ENCODE peak calls at places on chromosomes 1 and 21, in six cellular contexts. One of them, this sample, is unnamed.

GRCh38 chr1:206912445-206913095 is 9.2 kb downstream of the FCMR start:
- DNase-seq in mesenchymal stem cell: peak
- DNase-seq in IMR-90: peak
- DNase-seq in H9: peak
- DNase-seq in neuronal stem cell: peak
- DNase-seq in H1: no peak
- DNase-seq in this sample: peak

GRCh38 chr1:200306954-200307754 is 102.7 kb downstream of the ZNF281 start:
- DNase-seq in neuronal stem cell: no peak
- DNase-seq in H9: no peak
- DNase-seq in IMR-90: peak
- DNase-seq in mesenchymal stem cell: peak
- DNase-seq in H1: no peak
- DNase-seq in this sample: peak

GRCh38 chr1:110047463-110047862 is 13.0 kb downstream of the STRIP1 start:
- DNase-seq in H1: no peak
- DNase-seq in mesenchymal stem cell: no peak
- DNase-seq in neuronal stem cell: no peak
- DNase-seq in H9: no peak
- DNase-seq in IMR-90: no peak
- DNase-seq in this sample: peak

GRCh38 chr1:10793129-10793651 is 3.3 kb downstream of the CASZ1 start:
- DNase-seq in IMR-90: no peak
- DNase-seq in H9: no peak
- DNase-seq in neuronal stem cell: no peak
- DNase-seq in H1: no peak
- DNase-seq in mesenchymal stem cell: peak
- DNase-seq in this sample: peak

GRCh38 chr1:145992502-145992936 is 3.9 kb downstream of the TXNIP start:
- DNase-seq in mesenchymal stem cell: no peak
- DNase-seq in H9: no peak
- DNase-seq in H1: no peak
- DNase-seq in neuronal stem cell: no peak
- DNase-seq in IMR-90: no peak
- DNase-seq in this sample: no peak

GRCh38 chr1:36365310-36365895 is 20.3 kb downstream of the STK40 start:
- DNase-seq in mesenchymal stem cell: peak
- DNase-seq in H1: no peak
- DNase-seq in neuronal stem cell: no peak
- DNase-seq in IMR-90: peak
- DNase-seq in H9: no peak
- DNase-seq in this sample: no peak

GRCh38 chr21:43347461-43347860 is 79.5 kb downstream of the SIK1 start:
- DNase-seq in IMR-90: no peak
- DNase-seq in H9: no peak
- DNase-seq in mesenchymal stem cell: no peak
- DNase-seq in H1: no peak
- DNase-seq in neuronal stem cell: no peak
- DNase-seq in this sample: no peak

GRCh38 chr1:212149566-212149965 is 114.0 kb downstream of the DTL start:
- DNase-seq in H9: no peak
- DNase-seq in neuronal stem cell: no peak
- DNase-seq in H1: no peak
- DNase-seq in IMR-90: no peak
- DNase-seq in mesenchymal stem cell: no peak
- DNase-seq in this sample: no peak

GRCh38 chr1:37999434-38000232 is 5.7 kb downstream of the FHL3 start:
- DNase-seq in neuronal stem cell: no peak
- DNase-seq in H9: peak
- DNase-seq in IMR-90: peak
- DNase-seq in mesenchymal stem cell: peak
- DNase-seq in H1: no peak
- DNase-seq in this sample: peak

GRCh38 chr1:110875216-110875731 is 2.3 kb downstream of the CD53 start:
- DNase-seq in H9: no peak
- DNase-seq in H1: no peak
- DNase-seq in mesenchymal stem cell: no peak
- DNase-seq in neuronal stem cell: no peak
- DNase-seq in IMR-90: no peak
- DNase-seq in this sample: no peak

GRCh38 chr1:5949761-5950100 is 42.5 kb downstream of the NPHP4 start:
- DNase-seq in neuronal stem cell: no peak
- DNase-seq in IMR-90: no peak
- DNase-seq in H1: no peak
- DNase-seq in mesenchymal stem cell: no peak
- DNase-seq in H9: no peak
- DNase-seq in this sample: no peak

GRCh38 chr21:45013271-45013841 is 61.0 kb upstream of the ADARB1 start:
- DNase-seq in mesenchymal stem cell: no peak
- DNase-seq in IMR-90: no peak
- DNase-seq in H9: peak
- DNase-seq in H1: no peak
- DNase-seq in neuronal stem cell: no peak
- DNase-seq in this sample: peak

GRCh38 chr1:225921734-225922709 is 2.0 kb downstream of the PYCR2 start:
- DNase-seq in IMR-90: no peak
- DNase-seq in H9: no peak
- DNase-seq in H1: no peak
- DNase-seq in neuronal stem cell: no peak
- DNase-seq in mesenchymal stem cell: no peak
- DNase-seq in this sample: no peak

GRCh38 chr1:155241851-155242264 is 13.4 kb downstream of the ENTREP3 start:
- DNase-seq in H1: no peak
- DNase-seq in IMR-90: no peak
- DNase-seq in H9: no peak
- DNase-seq in mesenchymal stem cell: no peak
- DNase-seq in neuronal stem cell: no peak
- DNase-seq in this sample: no peak

GRCh38 chr1:155245163-155245524 is 10.1 kb downstream of the ENTREP3 start:
- DNase-seq in neuronal stem cell: no peak
- DNase-seq in H9: no peak
- DNase-seq in H1: no peak
- DNase-seq in IMR-90: no peak
- DNase-seq in mesenchymal stem cell: no peak
- DNase-seq in this sample: no peak

GRCh38 chr1:155247667-155248563 is 7.4 kb downstream of the ENTREP3 start:
- DNase-seq in H9: no peak
- DNase-seq in IMR-90: no peak
- DNase-seq in H1: no peak
- DNase-seq in mesenchymal stem cell: no peak
- DNase-seq in neuronal stem cell: no peak
- DNase-seq in this sample: no peak

GRCh38 chr1:155242805-155243358 is 12.4 kb downstream of the ENTREP3 start:
- DNase-seq in H1: no peak
- DNase-seq in H9: no peak
- DNase-seq in neuronal stem cell: no peak
- DNase-seq in mesenchymal stem cell: no peak
- DNase-seq in IMR-90: no peak
- DNase-seq in this sample: no peak

GRCh38 chr1:155244368-155245162 is 10.7 kb downstream of the ENTREP3 start:
- DNase-seq in mesenchymal stem cell: peak
- DNase-seq in IMR-90: peak
- DNase-seq in H9: peak
- DNase-seq in H1: peak
- DNase-seq in neuronal stem cell: peak
- DNase-seq in this sample: peak
- H4K8ac ChIP-seq in mesenchymal stem cell: peak
- H4K8ac ChIP-seq in IMR-90: peak
- H4K8ac ChIP-seq in H9: no peak
- H4K8ac ChIP-seq in H1: peak
- H4K8ac ChIP-seq in neuronal stem cell: no peak
- H4K8ac ChIP-seq in this sample: no peak

DNA sequence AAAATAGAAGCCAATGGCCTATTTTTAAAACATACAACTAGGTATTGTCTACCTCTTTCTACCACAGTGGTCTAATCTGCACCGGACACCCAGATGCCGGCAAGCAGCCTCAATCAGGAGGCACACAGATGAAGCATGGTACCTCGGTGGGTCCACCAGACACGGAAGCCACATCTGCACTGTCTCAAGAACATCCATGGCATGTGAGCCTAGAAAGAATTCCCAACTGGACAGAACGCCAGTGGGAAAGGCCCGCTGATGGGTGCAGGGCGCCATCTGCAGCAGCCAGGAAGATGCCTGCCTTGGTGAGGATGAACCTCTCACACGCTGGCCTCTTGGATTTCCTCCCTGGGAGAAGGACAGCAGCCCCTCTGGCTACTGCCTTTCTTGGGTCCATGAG is 79.5 kb downstream of the MRPL37 start:
- DNase-seq in neuronal stem cell: no peak
- DNase-seq in H1: no peak
- DNase-seq in H9: no peak
- DNase-seq in IMR-90: no peak
- DNase-seq in mesenchymal stem cell: no peak
- DNase-seq in this sample: no peak
- H3K18ac ChIP-seq in neuronal stem cell: no peak
- H3K18ac ChIP-seq in H1: no peak
- H3K18ac ChIP-seq in H9: no peak
- H3K18ac ChIP-seq in IMR-90: peak
- H3K18ac ChIP-seq in mesenchymal stem cell: no peak
- H3K18ac ChIP-seq in this sample: no peak

GRCh38 chr1:2525524-2525895 is 886 bp downstream of the PANK4 start:
- DNase-seq in mesenchymal stem cell: no peak
- DNase-seq in H1: no peak
- DNase-seq in H9: no peak
- DNase-seq in neuronal stem cell: no peak
- DNase-seq in IMR-90: no peak
- DNase-seq in this sample: peak

GRCh38 chr1:2528016-2528415 is 1.6 kb upstream of the PANK4 start:
- DNase-seq in H1: no peak
- DNase-seq in IMR-90: no peak
- DNase-seq in neuronal stem cell: no peak
- DNase-seq in mesenchymal stem cell: no peak
- DNase-seq in H9: no peak
- DNase-seq in this sample: no peak

GRCh38 chr1:2527553-2527860 is 1.1 kb upstream of the PANK4 start:
- DNase-seq in H9: no peak
- DNase-seq in IMR-90: no peak
- DNase-seq in neuronal stem cell: no peak
- DNase-seq in mesenchymal stem cell: no peak
- DNase-seq in H1: no peak
- DNase-seq in this sample: no peak

GRCh38 chr1:2526824-2527552 is 592 bp upstream of the PANK4 start:
- DNase-seq in mesenchymal stem cell: peak
- DNase-seq in H1: no peak
- DNase-seq in IMR-90: peak
- DNase-seq in H9: no peak
- DNase-seq in neuronal stem cell: peak
- DNase-seq in this sample: peak

GRCh38 chr1:2525896-2526823 is at the start of gene PANK4:
- DNase-seq in H9: peak
- DNase-seq in IMR-90: peak
- DNase-seq in H1: peak
- DNase-seq in mesenchymal stem cell: peak
- DNase-seq in neuronal stem cell: peak
- DNase-seq in this sample: peak
- H4K8ac ChIP-seq in H9: no peak
- H4K8ac ChIP-seq in IMR-90: peak
- H4K8ac ChIP-seq in H1: peak
- H4K8ac ChIP-seq in mesenchymal stem cell: peak
- H4K8ac ChIP-seq in neuronal stem cell: no peak
- H4K8ac ChIP-seq in this sample: no peak

DNA sequence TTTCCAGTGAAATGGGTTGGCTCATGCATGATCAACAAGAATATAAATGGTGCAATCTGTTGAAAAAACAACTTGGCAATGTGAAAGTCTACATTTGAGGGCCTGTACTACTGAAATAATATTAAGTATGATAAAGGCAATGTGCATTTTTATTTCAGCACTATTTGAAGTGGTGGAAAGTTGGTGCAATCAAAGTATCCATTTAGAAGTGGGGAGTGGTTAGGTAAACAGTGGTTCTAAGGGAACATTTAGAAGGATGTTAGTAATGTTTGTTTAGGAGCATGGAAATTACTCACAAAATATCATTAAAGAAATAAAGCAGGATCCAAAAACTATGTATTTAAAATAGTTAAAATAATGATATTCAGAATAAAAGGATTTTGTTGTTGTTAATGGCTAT is 60.2 kb downstream of the CHRM3 start:
- DNase-seq in H1: no peak
- DNase-seq in IMR-90: no peak
- DNase-seq in mesenchymal stem cell: no peak
- DNase-seq in H9: no peak
- DNase-seq in neuronal stem cell: no peak
- DNase-seq in this sample: no peak
- H3K18ac ChIP-seq in H1: no peak
- H3K18ac ChIP-seq in IMR-90: no peak
- H3K18ac ChIP-seq in mesenchymal stem cell: no peak
- H3K18ac ChIP-seq in H9: no peak
- H3K18ac ChIP-seq in neuronal stem cell: no peak
- H3K18ac ChIP-seq in this sample: no peak

DNA sequence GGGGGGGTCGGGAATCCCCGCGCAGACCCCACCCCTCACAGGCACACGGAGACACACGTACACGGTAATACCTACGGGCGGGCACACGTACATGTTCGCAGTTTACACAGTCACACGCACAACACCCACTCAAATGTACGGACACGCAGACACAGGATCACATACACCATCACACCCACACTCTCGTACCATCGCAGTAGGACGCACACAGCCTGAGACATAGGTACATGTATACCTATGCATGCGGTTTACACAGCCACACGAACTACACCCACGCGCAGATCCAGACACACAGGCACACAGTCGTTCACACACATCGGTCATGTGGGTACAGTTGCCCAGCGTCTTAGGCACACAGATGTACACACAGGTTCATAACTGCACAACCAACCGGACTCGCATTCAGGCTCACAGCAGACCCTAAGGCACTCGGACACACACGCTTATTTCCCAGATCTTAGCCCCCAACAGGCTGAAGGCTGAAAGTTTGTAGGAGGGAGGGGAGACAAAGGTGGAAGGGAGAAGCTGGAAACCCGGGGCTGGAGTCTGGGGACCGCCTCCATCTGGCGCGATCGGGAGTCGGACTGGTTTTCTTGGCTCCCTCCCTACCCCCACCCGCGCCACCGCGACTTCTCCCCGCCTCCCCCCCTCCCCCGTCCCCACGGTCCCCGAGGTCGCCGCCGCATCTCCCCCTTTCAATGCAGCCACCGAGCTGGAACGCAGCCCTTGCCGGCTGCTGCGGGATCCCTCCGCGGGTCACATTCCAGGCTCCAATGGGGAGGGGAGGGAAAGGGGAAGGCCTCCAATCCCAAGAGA is 51.9 kb upstream of the SYNC start:
- DNase-seq in H1: no peak
- DNase-seq in mesenchymal stem cell: peak
- DNase-seq in neuronal stem cell: peak
- DNase-seq in IMR-90: peak
- DNase-seq in H9: peak
- DNase-seq in this sample: peak
- H4K8ac ChIP-seq in H1: peak
- H4K8ac ChIP-seq in mesenchymal stem cell: no peak
- H4K8ac ChIP-seq in neuronal stem cell: no peak
- H4K8ac ChIP-seq in IMR-90: no peak
- H4K8ac ChIP-seq in H9: peak
- H4K8ac ChIP-seq in this sample: no peak

This sample was measured in mesendoderm.